ENCODE peak calls at places on chromosomes 16 and 17, in four cellular contexts. One of them, this sample, is unnamed. For H3K4me1, the result is how much of the 10 kb centered on the place peaks cover.

GRCh38 chr16:67027046-67027445 is 1.9 kb upstream of the CBFB start:
- DNase-seq in upper lobe of right lung: peak
- DNase-seq in neural progenitor cell: no peak
- DNase-seq in CD8-positive, alpha-beta T cell: no peak
- DNase-seq in this sample: no peak

GRCh38 chr16:1244881-1245280 is 4.4 kb downstream of the TPSAB1 start:
- DNase-seq in neural progenitor cell: no peak
- DNase-seq in CD8-positive, alpha-beta T cell: no peak
- DNase-seq in upper lobe of right lung: no peak
- DNase-seq in this sample: no peak

GRCh38 chr17:71467719-71468118 is 653.1 kb upstream of the SOX9 start:
- DNase-seq in neural progenitor cell: no peak
- DNase-seq in upper lobe of right lung: no peak
- DNase-seq in CD8-positive, alpha-beta T cell: no peak
- DNase-seq in this sample: no peak

GRCh38 chr17:52790359-52790955 is 631.9 kb upstream of the CA10 start:
- DNase-seq in neural progenitor cell: no peak
- DNase-seq in upper lobe of right lung: no peak
- DNase-seq in CD8-positive, alpha-beta T cell: no peak
- DNase-seq in this sample: no peak

GRCh38 chr16:11379420-11379819 is 34.2 kb downstream of the RMI2 start:
- DNase-seq in neural progenitor cell: no peak
- DNase-seq in CD8-positive, alpha-beta T cell: peak
- DNase-seq in upper lobe of right lung: no peak
- DNase-seq in this sample: no peak

GRCh38 chr17:40218740-40219072 is 398 bp upstream of the WIPF2 start:
- DNase-seq in CD8-positive, alpha-beta T cell: peak
- DNase-seq in upper lobe of right lung: peak
- DNase-seq in neural progenitor cell: peak
- DNase-seq in this sample: peak

GRCh38 chr17:80811181-80812105 is 180.2 kb upstream of the CHMP6 start:
- DNase-seq in upper lobe of right lung: peak
- DNase-seq in neural progenitor cell: no peak
- DNase-seq in CD8-positive, alpha-beta T cell: no peak
- DNase-seq in this sample: no peak

GRCh38 chr17:43536236-43537088 is 9.7 kb downstream of the ETV4 start:
- DNase-seq in neural progenitor cell: no peak
- DNase-seq in CD8-positive, alpha-beta T cell: no peak
- DNase-seq in upper lobe of right lung: no peak
- DNase-seq in this sample: no peak

GRCh38 chr17:49381793-49382192 is 19.7 kb upstream of the ZNF652 start:
- DNase-seq in CD8-positive, alpha-beta T cell: no peak
- DNase-seq in upper lobe of right lung: no peak
- DNase-seq in neural progenitor cell: no peak
- DNase-seq in this sample: no peak

GRCh38 chr17:29929006-29929543 is 953 bp downstream of the SSH2 start:
- DNase-seq in upper lobe of right lung: no peak
- DNase-seq in neural progenitor cell: peak
- DNase-seq in CD8-positive, alpha-beta T cell: peak
- DNase-seq in this sample: no peak

GRCh38 chr16:3115011-3115410 is 2.6 kb downstream of the ZNF205 start:
- DNase-seq in upper lobe of right lung: no peak
- DNase-seq in CD8-positive, alpha-beta T cell: no peak
- DNase-seq in neural progenitor cell: no peak
- DNase-seq in this sample: no peak

GRCh38 chr16:11112723-11113348 is 143.2 kb downstream of the SOCS1 start:
- DNase-seq in CD8-positive, alpha-beta T cell: no peak
- DNase-seq in upper lobe of right lung: no peak
- DNase-seq in neural progenitor cell: no peak
- DNase-seq in this sample: no peak

GRCh38 chr16:30567991-30568638 is 3.4 kb downstream of the ZNF688 start:
- DNase-seq in neural progenitor cell: no peak
- DNase-seq in upper lobe of right lung: no peak
- DNase-seq in CD8-positive, alpha-beta T cell: peak
- DNase-seq in this sample: no peak

GRCh38 chr16:19114359-19115147 is 789 bp downstream of the ITPRIPL2 start:
- DNase-seq in upper lobe of right lung: peak
- DNase-seq in CD8-positive, alpha-beta T cell: no peak
- DNase-seq in neural progenitor cell: peak
- DNase-seq in this sample: no peak

GRCh38 chr17:66383353-66383752 is 80.9 kb downstream of the PRKCA start:
- DNase-seq in upper lobe of right lung: no peak
- DNase-seq in CD8-positive, alpha-beta T cell: no peak
- DNase-seq in neural progenitor cell: no peak
- DNase-seq in this sample: no peak

GRCh38 chr16:57540387-57540786 is 2.1 kb upstream of the ADGRG5 start:
- DNase-seq in upper lobe of right lung: peak
- DNase-seq in CD8-positive, alpha-beta T cell: no peak
- DNase-seq in neural progenitor cell: no peak
- DNase-seq in this sample: no peak

GRCh38 chr17:74975943-74976342 is 3.4 kb upstream of the HID1 start:
- DNase-seq in neural progenitor cell: no peak
- DNase-seq in upper lobe of right lung: no peak
- DNase-seq in CD8-positive, alpha-beta T cell: no peak
- DNase-seq in this sample: no peak

GRCh38 chr16:81842564-81843242 is 63.6 kb downstream of the PLCG2 start:
- DNase-seq in CD8-positive, alpha-beta T cell: no peak
- DNase-seq in neural progenitor cell: no peak
- DNase-seq in upper lobe of right lung: no peak
- DNase-seq in this sample: no peak

GRCh38 chr17:17042851-17043667 is 802 bp downstream of the MPRIP start:
- DNase-seq in CD8-positive, alpha-beta T cell: peak
- DNase-seq in upper lobe of right lung: peak
- DNase-seq in neural progenitor cell: peak
- DNase-seq in this sample: no peak

GRCh38 chr17:71461504-71462197 is 659.2 kb upstream of the SOX9 start:
- DNase-seq in CD8-positive, alpha-beta T cell: no peak
- DNase-seq in neural progenitor cell: peak
- DNase-seq in upper lobe of right lung: no peak
- DNase-seq in this sample: no peak

GRCh38 chr17:27295945-27296344 is 2.0 kb downstream of the WSB1 start:
- DNase-seq in neural progenitor cell: no peak
- DNase-seq in CD8-positive, alpha-beta T cell: no peak
- DNase-seq in upper lobe of right lung: no peak
- DNase-seq in this sample: no peak

GRCh38 chr17:82205720-82206508 is 6.7 kb downstream of the CCDC57 start:
- DNase-seq in neural progenitor cell: peak
- DNase-seq in CD8-positive, alpha-beta T cell: peak
- DNase-seq in upper lobe of right lung: peak
- DNase-seq in this sample: peak

GRCh38 chr17:14289162-14289561 is 11.7 kb upstream of the HS3ST3B1 start:
- DNase-seq in upper lobe of right lung: no peak
- DNase-seq in neural progenitor cell: no peak
- DNase-seq in CD8-positive, alpha-beta T cell: no peak
- DNase-seq in this sample: no peak

GRCh38 chr16:84648595-84649510 is 542 bp downstream of the KLHL36 start:
- DNase-seq in upper lobe of right lung: peak
- DNase-seq in CD8-positive, alpha-beta T cell: peak
- DNase-seq in neural progenitor cell: peak
- DNase-seq in this sample: no peak
- H3K27ac ChIP-seq in upper lobe of right lung: peak
- H3K27ac ChIP-seq in CD8-positive, alpha-beta T cell: peak
- H3K27ac ChIP-seq in neural progenitor cell: no peak
- H3K27ac ChIP-seq in this sample: peak

GRCh38 chr16:85610446-85611204 is 2.5 kb upstream of the GSE1 start:
- DNase-seq in CD8-positive, alpha-beta T cell: peak
- DNase-seq in upper lobe of right lung: peak
- DNase-seq in neural progenitor cell: peak
- DNase-seq in this sample: peak

GRCh38 chr16:85611205-85611454 is 2.0 kb upstream of the GSE1 start:
- DNase-seq in CD8-positive, alpha-beta T cell: no peak
- DNase-seq in neural progenitor cell: peak
- DNase-seq in upper lobe of right lung: no peak
- DNase-seq in this sample: no peak

GRCh38 chr16:85612801-85613608 is at the start of gene GSE1:
- DNase-seq in neural progenitor cell: peak
- DNase-seq in CD8-positive, alpha-beta T cell: peak
- DNase-seq in upper lobe of right lung: peak
- DNase-seq in this sample: no peak

GRCh38 chr16:85612191-85612800 is 826 bp upstream of the GSE1 start:
- DNase-seq in upper lobe of right lung: peak
- DNase-seq in CD8-positive, alpha-beta T cell: no peak
- DNase-seq in neural progenitor cell: peak
- DNase-seq in this sample: no peak

GRCh38 chr16:85611455-85612190 is 1.5 kb upstream of the GSE1 start:
- DNase-seq in neural progenitor cell: peak
- DNase-seq in upper lobe of right lung: peak
- DNase-seq in CD8-positive, alpha-beta T cell: peak
- DNase-seq in this sample: no peak
- H3K4me3 ChIP-seq in neural progenitor cell: peak
- H3K4me3 ChIP-seq in upper lobe of right lung: peak
- H3K4me3 ChIP-seq in CD8-positive, alpha-beta T cell: peak
- H3K4me3 ChIP-seq in this sample: peak

DNA sequence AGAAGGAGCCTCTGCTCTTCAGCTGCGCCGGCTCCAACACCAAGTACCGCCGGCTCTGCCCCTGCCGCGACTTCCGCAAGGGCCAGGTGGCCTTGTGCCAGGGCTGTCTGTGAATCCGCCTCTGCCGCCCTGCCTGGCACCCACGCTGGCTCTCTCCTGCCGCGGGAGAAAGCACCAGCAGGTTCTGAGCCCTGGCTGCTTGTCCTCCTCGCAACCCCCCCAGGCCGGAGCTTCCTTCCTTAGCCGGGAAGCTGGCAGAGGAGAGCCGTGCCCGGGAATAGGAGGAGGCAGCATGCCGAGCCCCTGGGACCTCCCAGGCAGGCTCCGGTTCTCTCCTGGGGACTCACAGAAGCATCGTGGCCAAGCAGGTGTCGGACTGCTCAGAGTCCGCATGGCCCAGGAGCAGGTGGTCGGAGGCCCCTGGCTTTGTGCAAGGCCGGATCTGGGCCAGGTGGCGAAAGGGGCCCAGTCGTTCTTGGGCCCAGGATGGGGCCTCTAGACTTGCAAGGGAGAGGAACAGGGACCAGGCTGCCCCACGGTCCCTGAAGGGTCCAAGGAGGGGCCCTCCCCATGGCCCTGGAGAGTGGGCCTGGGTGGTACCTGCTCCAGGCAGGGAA is 80.6 kb downstream of the MGAT5B start:
- DNase-seq in neural progenitor cell: no peak
- DNase-seq in CD8-positive, alpha-beta T cell: no peak
- DNase-seq in upper lobe of right lung: no peak
- DNase-seq in this sample: no peak
- H3K4me1 ChIP-seq in neural progenitor cell: under half
- H3K4me1 ChIP-seq in CD8-positive, alpha-beta T cell: under half
- H3K4me1 ChIP-seq in upper lobe of right lung: under half
- H3K4me1 ChIP-seq in this sample: under half

GRCh38 chr16:20673882-20674683 is 23.4 kb downstream of the ACSM1 start:
- DNase-seq in upper lobe of right lung: no peak
- DNase-seq in CD8-positive, alpha-beta T cell: no peak
- DNase-seq in neural progenitor cell: no peak
- DNase-seq in this sample: no peak
- H3K27ac ChIP-seq in upper lobe of right lung: no peak
- H3K27ac ChIP-seq in CD8-positive, alpha-beta T cell: no peak
- H3K27ac ChIP-seq in neural progenitor cell: no peak
- H3K27ac ChIP-seq in this sample: no peak

DNA sequence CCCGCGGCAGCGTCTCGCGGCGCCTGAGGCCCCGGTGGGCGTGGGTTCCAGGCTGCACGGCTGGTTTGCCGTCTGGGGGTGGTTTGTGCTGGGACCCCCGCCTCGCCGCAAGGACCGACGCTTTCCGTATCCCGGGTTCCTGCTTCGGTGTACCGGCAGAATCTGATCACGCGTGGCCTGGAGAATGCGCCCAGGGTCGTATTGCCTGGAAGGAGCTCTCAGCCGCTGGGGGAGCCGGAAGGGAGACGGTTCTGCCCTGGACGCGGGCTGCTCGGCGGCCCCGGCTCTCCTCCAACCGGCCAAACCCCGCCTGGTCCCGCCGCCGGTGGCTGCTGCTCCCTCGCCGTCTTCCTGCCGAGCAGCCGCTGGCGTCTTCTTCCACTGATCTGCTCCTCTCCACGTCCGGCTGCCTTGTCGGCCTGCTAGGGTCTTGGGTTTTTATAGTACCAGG is 39.8 kb downstream of the ZNF778 start:
- DNase-seq in neural progenitor cell: peak
- DNase-seq in upper lobe of right lung: no peak
- DNase-seq in CD8-positive, alpha-beta T cell: no peak
- DNase-seq in this sample: no peak
- H3K4me3 ChIP-seq in neural progenitor cell: peak
- H3K4me3 ChIP-seq in upper lobe of right lung: peak
- H3K4me3 ChIP-seq in CD8-positive, alpha-beta T cell: peak
- H3K4me3 ChIP-seq in this sample: peak

GRCh38 chr17:37176683-37177082 is 199.1 kb upstream of the C17orf78 start:
- DNase-seq in neural progenitor cell: no peak
- DNase-seq in CD8-positive, alpha-beta T cell: no peak
- DNase-seq in upper lobe of right lung: no peak
- DNase-seq in this sample: no peak

GRCh38 chr17:37168731-37169353 is 206.9 kb upstream of the C17orf78 start:
- DNase-seq in CD8-positive, alpha-beta T cell: no peak
- DNase-seq in upper lobe of right lung: no peak
- DNase-seq in neural progenitor cell: no peak
- DNase-seq in this sample: no peak

GRCh38 chr17:37167756-37168155 is 208.0 kb upstream of the C17orf78 start:
- DNase-seq in upper lobe of right lung: no peak
- DNase-seq in CD8-positive, alpha-beta T cell: no peak
- DNase-seq in neural progenitor cell: no peak
- DNase-seq in this sample: no peak

GRCh38 chr17:37170881-37171460 is 204.8 kb upstream of the C17orf78 start:
- DNase-seq in neural progenitor cell: no peak
- DNase-seq in CD8-positive, alpha-beta T cell: no peak
- DNase-seq in upper lobe of right lung: no peak
- DNase-seq in this sample: no peak
- H3K4me1 ChIP-seq in neural progenitor cell: under half
- H3K4me1 ChIP-seq in CD8-positive, alpha-beta T cell: under half
- H3K4me1 ChIP-seq in upper lobe of right lung: under half
- H3K4me1 ChIP-seq in this sample: under half

This sample was measured in esophagus squamous epithelium.